ENCODE peak calls at places on chromosomes 6 and 20, in nine cellular contexts. X is stomach; V is breast epithelium; Z is neuronal stem cell; D is psoas muscle; B is cardiac muscle cell; T is mammary epithelial cell; W is CD4-positive, CD25-positive, alpha-beta regulatory T cell; R is MM.1S. M is an unnamed sample. For H3K27me3, the result is how much of the 10 kb centered on the place peaks cover.

GRCh38 chr6:157229733-157230132 is 93.6 kb downstream of the TMEM242 start:
- DNase-seq in W (no peak), Z (no peak), D (no peak), T (no peak), B (no peak), V (peak), R (peak), X (no peak), M (no peak)

GRCh38 chr20:10970109-10970508 is 296.3 kb upstream of the JAG1 start:
- DNase-seq in R (no peak), V (no peak), T (peak), X (no peak), D (no peak), W (no peak), Z (no peak), B (no peak), M (no peak)

GRCh38 chr6:12113190-12113578 is 101.1 kb downstream of the HIVEP1 start:
- DNase-seq in T (peak), X (no peak), D (no peak), R (no peak), V (no peak), Z (no peak), B (no peak), W (no peak), M (no peak)

GRCh38 chr6:148746363-148747144 is at the start of gene UST:
- DNase-seq in T (peak), V (peak), D (peak), R (peak), B (peak), Z (peak), X (peak), W (peak), M (peak)

GRCh38 chr6:110331816-110332215 is 26.3 kb downstream of the METTL24 start:
- DNase-seq in D (no peak), B (peak), Z (no peak), R (no peak), V (no peak), W (no peak), X (no peak), T (no peak), M (no peak)

GRCh38 chr6:35258858-35259193 is 709 bp upstream of the ZNF76 start:
- DNase-seq in X (peak), R (no peak), V (no peak), Z (no peak), W (no peak), T (no peak), D (no peak), B (peak), M (no peak)

GRCh38 chr6:139219746-139220145 is 72.1 kb downstream of the TXLNB start:
- DNase-seq in B (no peak), D (no peak), W (no peak), T (no peak), V (no peak), Z (no peak), R (peak), X (no peak), M (no peak)

GRCh38 chr6:143792402-143793339 is 50.5 kb upstream of the LTV1 start:
- DNase-seq in W (no peak), X (no peak), D (no peak), Z (no peak), R (no peak), B (no peak), T (peak), V (no peak), M (no peak)

GRCh38 chr6:46293641-46294316 is 123.0 kb upstream of the ENPP5 start:
- DNase-seq in T (no peak), X (no peak), W (no peak), R (no peak), B (no peak), V (no peak), Z (no peak), D (no peak), M (no peak)

GRCh38 chr20:4064118-4064962 is 49.0 kb upstream of the RNF24 start:
- DNase-seq in W (no peak), T (peak), B (peak), Z (no peak), V (peak), D (peak), X (peak), R (no peak), M (peak)

GRCh38 chr6:33426590-33427563 is 7.0 kb downstream of the SYNGAP1 start:
- DNase-seq in Z (no peak), V (no peak), W (peak), D (no peak), T (no peak), R (no peak), B (no peak), X (no peak), M (no peak)

GRCh38 chr6:47308674-47309325 is 905 bp downstream of the TNFRSF21 start:
- DNase-seq in T (peak), B (peak), R (no peak), D (peak), X (peak), W (no peak), Z (peak), V (no peak), M (peak)

GRCh38 chr6:1701668-1702353 is 92.1 kb downstream of the FOXC1 start:
- DNase-seq in D (peak), X (no peak), Z (no peak), T (no peak), R (no peak), W (no peak), B (peak), V (no peak), M (no peak)

GRCh38 chr6:98833101-98834059 is 994 bp upstream of the POU3F2 start:
- DNase-seq in R (peak), W (peak), D (no peak), T (no peak), B (peak), Z (peak), X (no peak), V (no peak), M (peak)

GRCh38 chr6:100269189-100269588 is 195.5 kb downstream of the SIM1 start:
- DNase-seq in V (no peak), R (no peak), T (peak), D (no peak), B (no peak), X (no peak), W (no peak), Z (no peak), M (no peak)

GRCh38 chr20:17848649-17849048 is 119.9 kb downstream of the SNX5 start:
- DNase-seq in V (no peak), D (no peak), R (peak), X (no peak), Z (no peak), W (peak), T (no peak), B (no peak), M (no peak)

GRCh38 chr20:53406580-53406979 is 187.1 kb downstream of the ZNF217 start:
- DNase-seq in V (no peak), R (no peak), B (no peak), W (no peak), X (no peak), T (no peak), D (no peak), Z (no peak), M (no peak)

GRCh38 chr6:161091972-161092701 is 100.6 kb downstream of the MAP3K4 start:
- DNase-seq in W (no peak), D (no peak), B (no peak), V (no peak), R (no peak), T (peak), X (no peak), Z (no peak), M (no peak)

GRCh38 chr6:169079650-169080049 is 174.0 kb downstream of the THBS2 start:
- DNase-seq in B (no peak), R (no peak), V (no peak), W (no peak), T (peak), Z (no peak), D (no peak), X (no peak), M (no peak)

GRCh38 chr6:5384276-5384675 is 123.0 kb downstream of the FARS2 start:
- DNase-seq in D (no peak), W (no peak), X (no peak), B (no peak), V (no peak), T (no peak), R (no peak), Z (no peak), M (no peak)

GRCh38 chr20:59785118-59785959 is 148.1 kb downstream of the SYCP2 start:
- DNase-seq in R (no peak), Z (no peak), D (no peak), T (no peak), X (no peak), V (peak), W (no peak), B (no peak), M (no peak)

GRCh38 chr6:169225887-169226286 is 27.8 kb downstream of the THBS2 start:
- DNase-seq in T (no peak), W (no peak), B (no peak), D (no peak), V (no peak), Z (no peak), R (no peak), X (peak), M (no peak)

DNA sequence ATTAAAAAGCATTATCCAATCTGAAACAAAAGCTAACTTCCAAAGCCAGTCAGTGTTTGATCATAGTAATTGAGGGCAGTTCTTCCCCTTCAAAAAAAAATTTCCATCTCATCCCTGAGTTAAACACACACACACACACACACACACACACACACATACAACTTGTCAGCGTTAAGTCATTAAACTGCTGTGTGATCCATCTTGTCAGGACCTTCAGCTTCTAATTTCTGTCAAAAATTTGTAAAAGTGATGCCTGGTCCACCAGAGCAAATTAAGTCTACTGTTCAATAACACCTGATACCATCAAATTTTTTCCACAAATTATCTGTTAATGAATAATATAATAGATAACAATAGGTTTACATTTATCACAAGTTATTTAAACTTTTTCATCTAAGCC is 198.7 kb downstream of the GPX5 start:
- DNase-seq in X (no peak), R (no peak), W (no peak), V (no peak), B (no peak), T (no peak), Z (no peak), D (no peak), M (no peak)
- H3K27me3 ChIP-seq in X (under half), R (under half), W (under half), V (under half), B (under half), T (under half), Z (under half), D (under half), M (under half)

GRCh38 chr6:43276180-43277082 is 21.6 kb upstream of the SLC22A7 start:
- DNase-seq in R (no peak), T (no peak), B (no peak), D (no peak), X (no peak), Z (no peak), V (no peak), W (peak), M (no peak)

GRCh38 chr6:43274916-43275597 is 23.0 kb upstream of the SLC22A7 start:
- DNase-seq in Z (no peak), T (no peak), W (no peak), V (no peak), D (no peak), R (no peak), X (peak), B (no peak), M (no peak)

GRCh38 chr6:43273707-43274106 is 24.4 kb upstream of the SLC22A7 start:
- DNase-seq in V (no peak), D (no peak), Z (no peak), R (no peak), B (no peak), T (no peak), X (no peak), W (no peak), M (no peak)

GRCh38 chr6:43275782-43276179 is 22.3 kb upstream of the SLC22A7 start:
- DNase-seq in Z (no peak), R (no peak), X (no peak), W (peak), V (no peak), B (no peak), T (no peak), D (no peak), M (no peak)

DNA sequence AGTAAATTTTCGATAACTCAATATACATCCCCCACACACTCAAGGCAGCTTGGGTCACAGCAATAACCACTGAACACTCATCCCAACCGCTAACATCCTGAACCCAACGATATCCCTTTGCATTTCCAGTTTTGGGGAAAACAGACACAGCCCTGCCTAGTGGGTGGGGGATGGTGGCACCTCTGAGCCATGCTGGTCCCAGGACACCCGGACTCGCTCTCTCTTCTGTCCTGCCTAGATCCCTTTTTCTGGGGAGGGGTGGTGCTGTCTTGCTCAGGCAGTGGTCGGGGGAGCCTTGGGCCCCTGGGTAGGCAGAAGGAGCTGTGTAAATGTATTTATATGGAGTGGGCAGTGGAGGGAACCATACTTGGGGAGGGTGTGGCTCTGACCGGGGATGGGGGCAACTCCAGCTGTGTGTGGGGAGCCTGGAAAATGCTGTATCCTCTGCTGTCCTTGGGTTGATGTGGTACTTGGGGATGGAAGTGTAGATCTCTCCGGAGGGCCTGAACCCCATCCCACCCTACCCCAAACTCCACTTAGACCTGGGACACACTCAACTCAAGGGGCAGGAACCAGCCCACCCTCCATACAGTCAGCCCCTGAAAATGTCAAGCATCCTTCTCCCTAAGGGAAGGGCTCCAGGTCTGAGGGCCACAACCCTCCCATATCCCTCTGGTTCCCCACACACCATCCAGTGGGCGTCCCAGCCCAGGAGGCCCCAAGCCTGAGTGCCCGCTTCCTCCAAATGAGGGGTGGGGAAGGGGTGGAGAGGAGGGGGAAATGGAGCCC is 23.7 kb upstream of the SLC22A7 start:
- DNase-seq in W (no peak), X (no peak), V (no peak), D (no peak), Z (no peak), T (no peak), B (no peak), R (no peak), M (no peak)
- H3K4me3 ChIP-seq in W (no peak), X (no peak), V (no peak), D (no peak), Z (no peak), T (no peak), B (no peak), R (no peak), M (no peak)

GRCh38 chr6:136958168-136958567 is 36.1 kb downstream of the SLC35D3 start:
- DNase-seq in V (no peak), T (no peak), Z (no peak), D (no peak), R (no peak), B (no peak), X (no peak), W (no peak), M (no peak)

GRCh38 chr6:136956590-136957573 is 34.8 kb downstream of the SLC35D3 start:
- DNase-seq in T (no peak), V (no peak), D (no peak), Z (peak), R (peak), B (peak), W (peak), X (no peak), M (no peak)

GRCh38 chr6:136952714-136953260 is 30.7 kb downstream of the SLC35D3 start:
- DNase-seq in V (no peak), D (no peak), Z (no peak), R (no peak), X (no peak), W (no peak), T (no peak), B (no peak), M (no peak)

GRCh38 chr6:136959471-136959891 is 37.4 kb downstream of the SLC35D3 start:
- DNase-seq in X (peak), D (no peak), Z (no peak), B (peak), T (no peak), R (no peak), V (no peak), W (no peak), M (peak)

GRCh38 chr6:136955123-136955522 is 33.0 kb downstream of the SLC35D3 start:
- DNase-seq in B (no peak), R (no peak), D (no peak), Z (no peak), X (no peak), W (no peak), T (no peak), V (no peak), M (no peak)
- H3K27me3 ChIP-seq in B (under half), R (under half), D (under half), Z (under half), X (under half), W (under half), T (under half), V (under half), M (under half)

DNA sequence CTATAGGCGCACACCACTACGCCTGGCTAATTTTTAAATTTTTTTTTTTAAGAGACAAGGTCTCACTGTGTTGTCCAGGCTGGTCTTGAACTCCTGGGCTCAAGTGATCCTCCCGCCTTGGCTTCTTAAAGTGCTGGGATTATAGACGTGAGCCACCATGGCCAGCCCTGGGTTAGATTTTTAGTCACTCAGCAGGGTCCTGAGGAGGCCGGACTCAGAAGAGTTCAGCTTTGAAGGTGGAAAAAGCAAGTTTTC is 44.2 kb downstream of the FGD2 start:
- DNase-seq in X (no peak), T (no peak), R (no peak), Z (no peak), V (no peak), W (no peak), B (no peak), D (no peak), M (no peak)
- H3K4me3 ChIP-seq in X (no peak), T (no peak), R (peak), Z (no peak), V (no peak), W (peak), B (no peak), D (no peak), M (no peak)

GRCh38 chr6:10880366-10880765 is 1.5 kb downstream of the GCM2 start:
- DNase-seq in T (no peak), X (no peak), D (no peak), Z (no peak), R (no peak), W (no peak), B (no peak), V (no peak), M (no peak)
- H3K27me3 ChIP-seq in T (under half), X (under half), D (under half), Z (under half), R (under half), W (under half), B (half or more), V (under half), M (under half)

GRCh38 chr6:113959235-113959634 is 11.7 kb downstream of the HDAC2 start:
- DNase-seq in W (no peak), Z (no peak), R (no peak), X (no peak), T (no peak), D (no peak), B (no peak), V (no peak), M (no peak)

DNA sequence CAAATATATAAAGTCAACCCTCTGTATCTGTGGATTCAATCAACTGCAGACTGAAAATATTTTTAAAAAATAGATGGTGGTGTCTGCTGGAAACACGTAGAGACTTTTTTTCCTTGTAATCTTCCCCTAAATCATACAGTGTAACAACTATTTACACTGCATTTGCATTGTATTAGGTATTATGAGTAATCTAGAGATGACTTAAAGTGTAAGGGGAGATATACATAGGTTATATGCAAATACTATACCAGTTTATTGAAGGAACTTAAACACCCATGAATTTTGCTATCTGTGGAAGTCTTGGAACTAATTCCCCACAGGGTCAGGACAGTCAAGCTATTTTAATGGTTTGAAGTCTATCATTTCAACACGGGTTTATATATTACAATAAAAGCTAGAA is 10.2 kb downstream of the HDAC2 start:
- DNase-seq in R (no peak), D (no peak), Z (no peak), W (no peak), V (no peak), T (no peak), X (no peak), B (no peak), M (no peak)
- H3K4me3 ChIP-seq in R (no peak), D (no peak), Z (no peak), W (no peak), V (no peak), T (no peak), X (no peak), B (no peak), M (no peak)

GRCh38 chr20:62820208-62820961 is 3.5 kb downstream of the COL9A3 start:
- DNase-seq in X (peak), B (no peak), D (no peak), T (no peak), W (no peak), V (no peak), R (no peak), Z (no peak), M (no peak)
- H3K27me3 ChIP-seq in X (under half), B (under half), D (under half), T (under half), W (under half), V (under half), R (half or more), Z (under half), M (under half)

DNA sequence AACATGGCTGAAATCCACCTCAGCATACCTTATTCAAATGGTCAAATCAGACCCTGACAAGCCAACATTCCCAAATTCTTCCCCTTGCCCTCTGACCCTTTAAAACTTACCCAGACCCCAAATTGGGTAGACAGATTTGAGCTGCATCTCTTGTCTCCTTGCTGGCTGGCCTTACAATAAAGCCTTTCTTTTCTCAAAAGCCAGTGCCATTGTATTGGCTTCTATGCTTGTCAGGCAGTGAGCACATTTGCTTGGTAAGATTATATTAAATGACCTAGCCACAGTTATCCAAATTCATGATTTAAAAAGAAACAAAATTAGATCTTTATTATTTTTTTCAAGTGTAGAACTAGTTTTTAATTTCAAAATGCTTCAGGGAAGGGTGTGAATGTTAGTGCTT is 67.8 kb upstream of the FAM83B start:
- DNase-seq in X (no peak), Z (peak), T (no peak), D (no peak), R (no peak), B (no peak), W (no peak), V (no peak), M (no peak)
- H3K4me3 ChIP-seq in X (no peak), Z (no peak), T (no peak), D (no peak), R (no peak), B (no peak), W (no peak), V (no peak), M (no peak)

DNA sequence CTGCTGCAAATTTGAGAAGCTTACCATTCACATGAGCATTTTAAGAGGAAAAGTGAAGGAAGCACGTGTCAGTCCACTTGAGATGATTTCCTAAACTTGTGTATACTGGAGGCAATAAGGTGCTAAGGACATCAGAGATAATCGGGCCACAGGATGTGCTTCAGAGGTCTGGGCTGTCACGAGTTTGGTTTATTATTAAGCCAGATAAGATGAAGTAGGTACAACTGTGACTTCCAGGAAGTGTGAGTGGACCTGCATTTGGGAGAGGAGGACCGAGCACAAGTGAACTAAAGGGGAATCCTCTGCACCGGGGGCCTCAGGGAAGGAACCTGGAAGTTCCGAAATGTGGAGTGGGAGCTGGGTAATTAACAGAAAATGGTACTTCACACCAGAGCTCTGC is 1.4 kb downstream of the SAMD5 start:
- DNase-seq in T (no peak), X (no peak), W (no peak), B (no peak), Z (no peak), V (no peak), R (no peak), D (no peak), M (no peak)
- H3K27me3 ChIP-seq in T (under half), X (under half), W (under half), B (half or more), Z (half or more), V (under half), R (under half), D (under half), M (under half)